ENCODE peak calls at places on chromosomes 13 and 19, in ten cellular contexts. U is right lobe of liver, Y is heart left ventricle, L is H54, Z is body of pancreas, I is suprapubic skin, T is ovary, E is breast epithelium, A is thyroid gland, X is tibial nerve. R is an unnamed sample.

GRCh38 chr13:51283361-51283760 is 56.1 kb upstream of the SERPINE3 start:
- DNase-seq in Y (no peak), U (no peak), X (no peak), E (no peak), I (no peak), A (no peak), Z (no peak), L (no peak), T (no peak), R (no peak)

GRCh38 chr13:100089633-100090032 is 740 bp downstream of the PCCA start:
- DNase-seq in E (no peak), X (no peak), T (no peak), L (no peak), I (no peak), U (no peak), Y (no peak), Z (no peak), A (no peak), R (peak)

GRCh38 chr13:49878682-49879081 is 57.5 kb downstream of the SPRYD7 start:
- DNase-seq in T (no peak), A (no peak), L (no peak), I (no peak), X (no peak), Y (no peak), E (no peak), U (no peak), Z (no peak), R (no peak)

GRCh38 chr13:93248627-93249047 is 22.0 kb downstream of the GPC6 start:
- DNase-seq in I (no peak), L (peak), X (no peak), T (no peak), Z (peak), Y (no peak), U (peak), A (peak), E (no peak), R (no peak)

GRCh38 chr13:80551650-80552497 is 210.9 kb upstream of the SPRY2 start:
- DNase-seq in T (no peak), E (no peak), X (no peak), Z (no peak), L (no peak), A (no peak), I (no peak), Y (no peak), U (no peak), R (no peak)

GRCh38 chr19:32035611-32036010 is 309.8 kb upstream of the ZNF507 start:
- DNase-seq in L (no peak), U (no peak), A (no peak), X (no peak), Y (no peak), Z (no peak), E (no peak), I (no peak), T (no peak), R (no peak)

GRCh38 chr13:106382569-106382968 is 152.9 kb downstream of the EFNB2 start:
- DNase-seq in I (no peak), L (no peak), X (no peak), Y (no peak), T (no peak), U (no peak), A (no peak), E (no peak), Z (no peak), R (no peak)

GRCh38 chr13:45119469-45119989 is 781 bp upstream of the GTF2F2 start:
- DNase-seq in A (no peak), X (no peak), I (no peak), Y (no peak), T (no peak), E (no peak), Z (no peak), U (no peak), L (peak), R (peak)

GRCh38 chr19:42126565-42126964 is 5.7 kb downstream of the POU2F2 start:
- DNase-seq in I (no peak), E (no peak), U (no peak), T (no peak), Y (no peak), A (no peak), L (no peak), X (no peak), Z (no peak), R (no peak)

GRCh38 chr19:35671818-35672217 is 5.5 kb downstream of the UPK1A start:
- DNase-seq in L (no peak), X (no peak), T (no peak), Z (no peak), A (no peak), Y (no peak), E (no peak), U (no peak), I (no peak), R (peak)

GRCh38 chr19:7676854-7677253 is at the start of gene MCEMP1:
- DNase-seq in T (no peak), E (no peak), L (no peak), X (no peak), Y (no peak), Z (no peak), U (no peak), A (no peak), I (no peak), R (no peak)

GRCh38 chr13:77118134-77118533 is 91.2 kb upstream of the FBXL3 start:
- DNase-seq in X (no peak), U (no peak), I (no peak), T (no peak), A (no peak), Z (no peak), E (no peak), Y (no peak), L (no peak), R (no peak)

GRCh38 chr13:113401452-113402415 is 37.8 kb upstream of the GRTP1 start:
- DNase-seq in Y (peak), A (no peak), U (no peak), T (no peak), E (no peak), I (no peak), X (no peak), L (no peak), Z (no peak), R (no peak)

GRCh38 chr13:26872444-26873173 is 112.0 kb upstream of the GPR12 start:
- DNase-seq in X (no peak), L (peak), T (no peak), I (no peak), E (no peak), Z (peak), A (peak), Y (peak), U (peak), R (peak)

GRCh38 chr19:6800991-6801396 is 28.5 kb downstream of the VAV1 start:
- DNase-seq in U (no peak), T (no peak), Y (no peak), L (peak), I (no peak), A (no peak), X (no peak), E (no peak), Z (no peak), R (no peak)

DNA sequence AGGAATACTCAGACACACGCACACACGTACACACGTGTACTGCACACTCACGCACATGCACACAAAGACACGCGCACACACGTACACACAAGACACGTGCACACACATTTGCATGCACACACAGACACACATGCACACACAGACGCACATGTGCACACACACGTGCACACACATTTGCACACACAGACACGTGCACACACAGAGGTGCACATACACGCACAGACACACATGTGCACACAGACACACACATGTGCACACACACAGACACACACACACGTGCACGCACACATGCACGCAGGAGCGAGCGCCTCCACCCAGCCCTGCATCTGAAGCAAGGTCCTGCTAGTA is 81.1 kb downstream of the GADD45B start:
- DNase-seq in Y (peak), X (no peak), T (no peak), U (no peak), L (no peak), A (no peak), I (no peak), E (no peak), Z (no peak), R (no peak)
- TF ChIP-seq POLR2A in Y (no peak), X (no peak), T (no peak), U (no peak), L (no peak), A (no peak), I (no peak), E (no peak), Z (no peak), R (no peak)

GRCh38 chr19:14127176-14127575 is 9.2 kb downstream of the ASF1B start:
- DNase-seq in X (no peak), A (no peak), I (no peak), T (no peak), L (no peak), U (no peak), Z (no peak), Y (peak), E (no peak), R (no peak)
- TF ChIP-seq POLR2A in X (no peak), A (no peak), I (no peak), T (no peak), L (no peak), U (no peak), Z (no peak), Y (no peak), E (no peak), R (no peak)

DNA sequence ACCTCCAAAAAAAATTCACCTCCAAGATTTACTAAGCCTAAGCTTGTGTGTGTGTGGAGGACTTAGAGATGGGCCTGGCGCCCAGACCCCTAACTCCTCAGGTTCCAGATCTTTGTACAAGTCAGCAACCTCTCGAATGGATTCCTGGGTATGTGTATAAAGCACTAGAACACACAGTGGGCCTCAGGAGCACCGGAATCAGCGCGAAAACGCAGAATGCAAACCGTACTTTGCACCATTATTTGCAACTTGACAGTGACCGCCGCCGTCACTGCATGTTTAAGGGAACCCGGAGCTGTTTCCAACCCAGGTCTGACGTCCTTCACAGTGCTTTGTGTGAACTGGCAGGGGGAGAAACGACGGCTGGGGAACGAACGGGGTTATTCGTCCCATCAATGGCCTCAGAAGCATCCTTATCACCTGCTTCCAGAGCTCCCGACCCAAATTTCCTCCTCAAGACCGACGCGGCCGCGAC is 688 bp downstream of the ZNF606 start:
- DNase-seq in U (no peak), I (no peak), A (peak), E (no peak), X (no peak), Z (peak), L (no peak), Y (no peak), T (no peak), R (no peak)
- TF ChIP-seq POLR2A in U (no peak), I (no peak), A (no peak), E (no peak), X (no peak), Z (no peak), L (no peak), Y (no peak), T (no peak), R (no peak)

DNA sequence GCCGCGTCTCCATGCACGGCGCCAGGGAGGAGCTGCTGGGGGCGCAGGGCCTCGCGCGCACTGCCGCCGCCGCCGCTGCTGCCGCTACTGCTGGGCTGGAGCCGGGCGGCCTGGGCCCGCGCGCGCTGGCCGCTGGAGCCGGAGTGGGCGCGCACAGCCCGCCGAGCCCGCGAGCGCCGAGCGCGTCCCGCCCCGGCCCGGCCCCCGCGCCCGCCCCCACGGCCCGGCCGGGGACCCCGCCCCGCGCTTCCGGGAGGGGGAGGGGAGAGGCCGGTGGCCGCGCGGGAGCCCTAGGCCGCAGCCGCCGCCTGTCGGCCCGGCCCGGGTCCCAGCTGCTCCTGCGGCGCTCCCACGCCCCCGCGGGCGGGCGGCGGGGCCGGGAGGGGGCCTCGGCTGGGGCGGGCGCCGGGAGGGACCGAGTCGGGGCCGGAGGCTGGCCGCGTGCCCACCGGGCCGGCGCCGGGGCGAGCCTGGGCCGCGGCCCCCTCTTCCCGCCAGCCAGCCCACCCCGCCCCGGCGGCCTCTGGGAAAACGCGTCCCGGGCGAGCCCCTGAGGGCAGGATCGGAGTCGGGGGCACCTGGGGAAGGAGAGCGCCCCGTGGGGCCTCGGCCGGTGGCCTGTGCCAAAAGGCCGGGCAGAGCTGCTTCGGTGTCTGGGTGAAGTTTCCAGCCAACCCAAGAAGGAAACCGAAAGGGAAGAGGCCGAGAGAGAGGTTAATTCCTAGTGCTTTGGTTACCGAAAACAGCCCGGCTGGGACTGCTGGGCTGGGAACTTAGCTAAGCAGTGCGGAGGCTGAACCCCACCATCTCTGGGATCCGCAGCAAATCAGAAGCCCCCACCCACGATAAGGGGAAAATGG is at the start of gene STK24:
- DNase-seq in Z (peak), T (peak), X (no peak), U (peak), E (peak), A (peak), L (peak), I (peak), Y (peak), R (peak)
- TF ChIP-seq POLR2A in Z (peak), T (no peak), X (peak), U (peak), E (no peak), A (no peak), L (peak), I (peak), Y (no peak), R (peak)

GRCh38 chr19:4028334-4029246 is 21.1 kb downstream of the PIAS4 start:
- DNase-seq in E (no peak), Z (no peak), T (no peak), A (no peak), L (no peak), Y (no peak), X (no peak), U (no peak), I (no peak), R (no peak)
- TF ChIP-seq POLR2A in E (no peak), Z (no peak), T (no peak), A (no peak), L (no peak), Y (no peak), X (no peak), U (no peak), I (no peak), R (no peak)

GRCh38 chr13:25224151-25224550 is 52.1 kb upstream of the AMER2 start:
- DNase-seq in T (no peak), I (peak), E (no peak), U (no peak), X (no peak), A (no peak), Z (no peak), Y (no peak), L (no peak), R (no peak)
- TF ChIP-seq POLR2A in T (no peak), I (no peak), E (no peak), U (no peak), X (no peak), A (no peak), Z (no peak), Y (no peak), L (no peak), R (no peak)

GRCh38 chr13:33524086-33524485 is 238.5 kb upstream of the STARD13 start:
- DNase-seq in X (no peak), Z (peak), I (no peak), U (no peak), E (no peak), T (no peak), A (peak), Y (no peak), L (no peak), R (no peak)
- TF ChIP-seq POLR2A in X (no peak), Z (no peak), I (no peak), U (no peak), E (no peak), T (no peak), A (no peak), Y (no peak), L (no peak), R (no peak)

R was measured in erythroblast.